ENCODE peak calls at places on chromosomes 16 and 17, in seven cellular contexts. C is coronary artery, S is fibroblast of villous mesenchyme, R is WERI-Rb-1, J is fibroblast of mammary gland, E is mammary epithelial cell, M is AG04450. X is an unnamed sample.

GRCh38 chr17:47225436-47225858 is 16.3 kb downstream of the MYL4 start:
- DNase-seq in S (peak), R (no peak), E (peak), M (peak), C (no peak), J (peak), X (peak)

GRCh38 chr16:17566656-17567450 is 96.1 kb upstream of the XYLT1 start:
- DNase-seq in R (no peak), S (no peak), E (no peak), C (no peak), M (no peak), J (no peak), X (no peak)

GRCh38 chr17:4852504-4853075 is 19.4 kb downstream of the MINK1 start:
- DNase-seq in E (peak), C (no peak), R (no peak), S (peak), J (peak), M (peak), X (peak)

GRCh38 chr17:8698142-8699050 is 46.2 kb downstream of the CCDC42 start:
- DNase-seq in C (peak), S (peak), M (peak), R (peak), E (no peak), J (peak), X (peak)

GRCh38 chr17:80964231-80964856 is 27.3 kb upstream of the CHMP6 start:
- DNase-seq in C (no peak), E (no peak), M (no peak), J (no peak), R (no peak), S (no peak), X (no peak)

GRCh38 chr16:84489141-84489540 is 15.3 kb downstream of the MEAK7 start:
- DNase-seq in J (no peak), R (no peak), M (no peak), C (peak), E (no peak), S (no peak), X (no peak)

GRCh38 chr16:85041184-85041928 is 13.8 kb downstream of the KIAA0513 start:
- DNase-seq in R (no peak), M (no peak), E (no peak), C (no peak), S (no peak), J (no peak), X (no peak)

GRCh38 chr17:64420143-64420670 is 28.7 kb upstream of the MILR1 start:
- DNase-seq in C (no peak), M (peak), E (peak), J (peak), R (peak), S (peak), X (peak)

GRCh38 chr16:47780213-47780612 is 319.1 kb downstream of the PHKB start:
- DNase-seq in J (peak), S (no peak), R (no peak), E (no peak), M (no peak), C (no peak), X (no peak)

GRCh38 chr16:89620406-89620841 is 7.0 kb downstream of the DPEP1 start:
- DNase-seq in R (no peak), C (no peak), J (no peak), E (no peak), S (no peak), M (no peak), X (no peak)

GRCh38 chr16:4404247-4404966 is 12.0 kb downstream of the CORO7 start:
- DNase-seq in J (peak), E (no peak), R (peak), C (no peak), S (peak), M (no peak), X (no peak)

DNA sequence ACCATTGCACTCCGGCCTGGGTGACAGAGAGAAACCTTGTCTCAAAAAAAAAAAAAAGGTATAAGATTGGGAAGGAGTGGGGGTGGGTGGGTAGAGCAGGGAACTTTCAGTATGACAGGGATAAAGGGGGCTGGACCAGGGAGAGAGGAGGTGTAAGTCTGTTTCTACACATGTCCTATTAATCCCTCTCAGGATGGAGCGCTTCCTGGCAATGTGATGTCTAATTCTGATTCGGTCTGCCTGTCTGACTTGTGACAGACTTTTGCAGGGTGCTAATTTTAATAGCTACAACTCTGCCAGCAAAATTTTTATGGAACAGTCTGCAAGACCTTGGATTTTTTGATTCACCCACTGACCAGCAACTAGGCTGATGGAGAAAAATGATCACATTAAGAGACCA is 53.8 kb upstream of the SLC25A19 start:
- DNase-seq in M (no peak), J (no peak), S (no peak), C (no peak), R (no peak), E (no peak), X (no peak)
- H3K4me3 ChIP-seq in M (no peak), J (no peak), S (no peak), C (no peak), R (no peak), E (no peak), X (no peak)

GRCh38 chr17:31698751-31699150 is 160.3 kb downstream of the COPRS start:
- DNase-seq in J (no peak), S (no peak), R (no peak), E (no peak), C (no peak), M (no peak), X (no peak)

GRCh38 chr17:31696703-31697325 is 162.2 kb downstream of the COPRS start:
- DNase-seq in C (no peak), J (no peak), E (no peak), R (no peak), M (no peak), S (no peak), X (no peak)

GRCh38 chr17:31697838-31698237 is 161.2 kb downstream of the COPRS start:
- DNase-seq in C (no peak), J (no peak), S (no peak), E (no peak), M (no peak), R (no peak), X (no peak)

GRCh38 chr17:31695456-31696090 is 163.5 kb downstream of the COPRS start:
- DNase-seq in J (peak), C (no peak), S (peak), R (no peak), M (no peak), E (no peak), X (no peak)

DNA sequence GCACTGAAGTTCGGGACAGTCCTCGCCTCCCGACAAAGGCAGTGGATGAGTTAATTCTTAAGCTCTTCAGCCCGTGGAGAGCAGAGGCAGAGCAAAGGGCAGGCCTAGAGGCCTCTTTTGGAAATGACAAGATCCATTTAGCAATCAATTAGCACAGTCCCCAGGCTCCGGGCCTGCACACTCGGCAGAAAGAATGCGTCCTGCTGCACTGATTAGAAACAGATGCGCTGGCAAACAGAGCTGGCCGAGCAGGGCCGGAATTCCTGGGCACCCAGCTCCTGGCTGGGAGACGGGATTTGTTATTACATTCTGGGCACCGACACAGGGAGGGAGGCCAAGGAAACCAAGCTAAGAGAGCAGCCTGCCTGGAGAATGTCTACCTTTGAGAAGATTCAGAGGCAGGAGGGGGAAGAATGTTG is 162.9 kb downstream of the COPRS start:
- DNase-seq in E (no peak), R (no peak), C (peak), S (peak), M (peak), J (peak), X (peak)
- TF ChIP-seq CTCF in E (no peak), R (no peak), C (no peak), S (peak), M (peak), J (peak), X (no peak)

GRCh38 chr16:30067584-30067916 is 2.0 kb downstream of the ALDOA start:
- DNase-seq in E (no peak), S (no peak), C (no peak), M (no peak), R (no peak), J (no peak), X (no peak)

GRCh38 chr16:30070490-30070889 is 4.9 kb downstream of the ALDOA start:
- DNase-seq in J (no peak), E (no peak), C (no peak), M (no peak), R (no peak), S (no peak), X (no peak)

GRCh38 chr16:30068333-30068732 is 2.8 kb downstream of the ALDOA start:
- DNase-seq in C (no peak), S (no peak), E (no peak), J (no peak), M (no peak), R (no peak), X (no peak)

GRCh38 chr16:30069575-30070462 is 4.3 kb downstream of the ALDOA start:
- DNase-seq in S (peak), C (no peak), J (peak), E (no peak), M (no peak), R (no peak), X (no peak)

DNA sequence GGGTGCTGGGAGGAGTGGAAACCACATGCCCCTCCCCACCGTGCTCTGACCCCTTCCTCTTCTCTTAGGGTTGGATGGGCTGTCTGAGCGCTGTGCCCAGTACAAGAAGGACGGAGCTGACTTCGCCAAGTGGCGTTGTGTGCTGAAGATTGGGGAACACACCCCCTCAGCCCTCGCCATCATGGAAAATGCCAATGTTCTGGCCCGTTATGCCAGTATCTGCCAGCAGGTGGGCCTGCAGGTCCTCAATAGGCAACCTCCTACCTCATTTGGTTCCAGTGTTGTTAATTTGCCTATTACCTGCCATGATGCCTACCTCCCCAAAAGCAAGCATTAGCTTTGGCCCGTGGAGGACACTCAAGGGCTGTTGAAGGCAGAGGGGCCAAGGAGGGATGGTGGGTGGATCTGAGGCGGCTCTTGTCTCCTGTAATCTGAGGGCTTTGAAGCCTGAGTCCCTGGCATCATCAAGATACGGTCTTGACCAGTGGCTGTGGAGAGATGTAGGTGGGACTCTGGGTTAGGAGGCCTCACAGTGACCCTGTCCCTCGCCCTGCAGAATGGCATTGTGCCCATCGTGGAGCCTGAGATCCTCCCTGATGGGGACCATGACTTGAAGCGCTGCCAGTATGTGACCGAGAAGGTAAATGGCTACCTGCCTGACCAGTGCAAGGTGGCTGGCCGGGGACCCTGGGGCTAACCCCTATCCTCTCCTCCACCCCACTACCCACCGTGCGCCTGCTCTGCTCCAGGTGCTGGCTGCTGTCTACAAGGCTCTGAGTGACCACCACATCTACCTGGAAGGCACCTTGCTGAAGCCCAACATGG is 3.4 kb downstream of the ALDOA start:
- DNase-seq in M (no peak), E (peak), J (peak), S (peak), R (no peak), C (no peak), X (no peak)
- H3K4me3 ChIP-seq in M (peak), E (no peak), J (no peak), S (no peak), R (no peak), C (peak), X (peak)

GRCh38 chr17:56751145-56751743 is 82.5 kb downstream of the C17orf67 start:
- DNase-seq in R (peak), J (no peak), E (no peak), S (no peak), C (no peak), M (no peak), X (no peak)
- TF ChIP-seq CTCF in R (no peak), J (no peak), E (no peak), S (peak), C (no peak), M (peak), X (peak)

GRCh38 chr17:48625502-48626201 is 506 bp downstream of the HOXB9 start:
- DNase-seq in M (no peak), R (peak), E (peak), C (no peak), S (no peak), J (no peak), X (no peak)
- H3K4me3 ChIP-seq in M (peak), R (peak), E (peak), C (peak), S (peak), J (peak), X (no peak)

DNA sequence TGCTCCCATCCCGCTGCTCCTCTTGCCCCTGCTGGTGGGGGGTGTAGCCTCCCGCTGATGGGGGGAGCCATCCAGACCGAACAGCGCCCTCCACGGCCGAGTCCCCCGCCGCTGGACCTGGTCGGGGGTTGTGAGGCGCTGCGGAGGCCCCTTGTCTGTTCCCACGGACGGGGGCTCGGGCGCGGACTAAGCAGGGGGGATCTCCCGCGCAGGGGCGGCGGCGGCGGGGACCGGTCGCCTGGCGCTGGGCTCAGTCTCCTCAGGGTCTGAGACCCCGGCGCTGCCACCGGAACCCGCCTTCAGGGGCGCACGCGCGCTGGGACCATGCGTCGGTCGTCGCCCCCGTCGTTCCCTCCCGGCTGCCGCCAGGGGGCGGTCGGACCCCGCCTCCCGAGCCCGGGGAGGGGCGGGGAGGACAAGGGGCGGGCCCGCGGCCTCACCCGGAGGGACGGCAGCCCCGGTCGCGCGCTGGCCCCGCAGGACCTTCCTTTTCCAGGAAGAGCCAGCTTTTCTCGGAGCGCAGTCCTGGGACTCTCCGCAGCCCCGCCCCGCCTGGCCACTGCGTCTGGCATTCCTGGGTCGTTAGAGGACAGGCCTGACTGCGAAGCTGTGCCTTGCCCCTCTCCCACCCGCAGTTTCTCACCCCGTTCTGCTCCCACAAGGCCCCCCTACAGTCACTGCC is 6.3 kb upstream of the IL32 start:
- DNase-seq in J (peak), E (peak), C (peak), M (peak), R (peak), S (peak), X (peak)
- TF ChIP-seq CTCF in J (no peak), E (peak), C (peak), M (peak), R (peak), S (peak), X (peak)

GRCh38 chr17:35345445-35345925 is 27.9 kb downstream of the SLFN11 start:
- DNase-seq in J (no peak), S (no peak), E (no peak), R (no peak), C (no peak), M (no peak), X (no peak)
- H3K4me3 ChIP-seq in J (peak), S (peak), E (no peak), R (no peak), C (peak), M (peak), X (peak)

GRCh38 chr17:34006126-34006525 is 249.0 kb upstream of the CCL2 start:
- DNase-seq in C (no peak), J (no peak), S (no peak), R (peak), E (no peak), M (no peak), X (no peak)
- TF ChIP-seq CTCF in C (no peak), J (no peak), S (no peak), R (no peak), E (no peak), M (no peak), X (no peak)

GRCh38 chr17:1577657-1578428 is 15.3 kb upstream of the PITPNA start:
- DNase-seq in R (no peak), J (no peak), E (no peak), C (no peak), S (no peak), M (no peak), X (no peak)
- H3K4me3 ChIP-seq in R (no peak), J (no peak), E (no peak), C (no peak), S (no peak), M (no peak), X (no peak)